ENCODE peak calls at places on chromosomes 13 and 19, in nine cellular contexts. L is fibroblast of lung, E is breast epithelium, F is AG04449, N is hepatocyte, Q is upper lobe of right lung, I is fibroblast of mammary gland, M is foreskin fibroblast, O is endodermal cell. X is an unnamed sample.

GRCh38 chr19:4066176-4066606 is 508 bp downstream of the ZBTB7A start:
- DNase-seq in O (no peak), Q (peak; percentile 84), M (no peak), L (no peak), E (no peak), N (no peak), F (no peak), I (no peak), X (no peak)

GRCh38 chr13:21309542-21310172 is 133.2 kb downstream of the MRPL57 start:
- DNase-seq in O (no peak), E (no peak), Q (no peak), N (no peak), M (no peak), F (no peak), I (no peak), L (no peak), X (no peak)

GRCh38 chr19:13066933-13067831 is 35.5 kb downstream of the LYL1 start:
- DNase-seq in N (peak; percentile 44), M (no peak), F (no peak), I (no peak), O (no peak), E (no peak), L (no peak), Q (no peak), X (no peak)

GRCh38 chr13:42990147-42990990 is 1.7 kb downstream of the EPSTI1 start:
- DNase-seq in I (peak; percentile 56), E (no peak), O (no peak), Q (no peak), N (peak; percentile 30), M (peak; percentile 62), L (peak; percentile 57), F (no peak), X (no peak)

GRCh38 chr19:45130888-45131615 is 29.7 kb downstream of the NKPD1 start:
- DNase-seq in O (no peak), I (no peak), F (no peak), L (no peak), N (peak; percentile 62), Q (no peak), M (peak; percentile 42), E (no peak), X (peak; percentile 30)

GRCh38 chr13:21849323-21849722 is 178.4 kb downstream of the FGF9 start:
- DNase-seq in L (peak; percentile 44), I (peak; percentile 6), N (peak; percentile 64), Q (no peak), O (peak; percentile 52), F (no peak), M (no peak), E (no peak), X (no peak)

GRCh38 chr19:4328243-4328990 is 10.2 kb downstream of the STAP2 start:
- DNase-seq in O (peak; percentile 98), Q (peak; percentile 96), F (peak; percentile 65), M (peak; percentile 94), E (peak; percentile 91), L (peak; percentile 93), I (peak; percentile 93), N (peak; percentile 97), X (peak; percentile 96)

GRCh38 chr13:99600318-99600717 is 99.0 kb downstream of the TM9SF2 start:
- DNase-seq in O (peak; percentile 85), I (no peak), N (no peak), L (no peak), F (no peak), M (no peak), Q (no peak), E (no peak), X (no peak)

GRCh38 chr19:50712833-50713232 is 6.8 kb downstream of the SHANK1 start:
- DNase-seq in E (no peak), O (no peak), F (no peak), Q (no peak), I (no peak), L (no peak), N (no peak), M (no peak), X (no peak)

GRCh38 chr13:67224148-67224846 is 5.8 kb downstream of the PCDH9 start:
- DNase-seq in Q (peak; percentile 81), E (peak; percentile 54), N (peak; percentile 91), F (peak; percentile 37), O (peak; percentile 72), L (peak; percentile 90), M (peak; percentile 92), I (peak; percentile 83), X (peak; percentile 73)

GRCh38 chr13:79918620-79919019 is 422.3 kb downstream of the SPRY2 start:
- DNase-seq in F (no peak), Q (no peak), N (no peak), I (no peak), E (no peak), M (peak; percentile 50), O (no peak), L (no peak), X (no peak)

GRCh38 chr13:30303269-30303668 is 4.1 kb downstream of the KATNAL1 start:
- DNase-seq in E (no peak), O (no peak), N (no peak), F (no peak), L (no peak), I (no peak), Q (no peak), M (peak; percentile 25), X (no peak)

GRCh38 chr13:101773062-101773461 is 320.6 kb downstream of the ITGBL1 start:
- DNase-seq in N (no peak), O (no peak), F (no peak), L (no peak), E (no peak), I (peak; percentile 20), Q (no peak), M (peak; percentile 50), X (no peak)

GRCh38 chr19:56076413-56076998 is 44.6 kb downstream of the ZNF787 start:
- DNase-seq in E (no peak), F (peak; percentile 12), O (peak; percentile 89), L (peak; percentile 64), N (peak; percentile 73), Q (no peak), I (peak; percentile 57), M (peak; percentile 78), X (no peak)

GRCh38 chr13:67285611-67286010 is 55.5 kb upstream of the PCDH9 start:
- DNase-seq in O (no peak), N (no peak), F (no peak), L (no peak), I (no peak), Q (no peak), E (no peak), M (no peak), X (no peak)

GRCh38 chr19:11422163-11423068 is 3.3 kb upstream of the RGL3 start:
- DNase-seq in N (peak; percentile 86), L (peak; percentile 25), Q (peak; percentile 94), O (peak; percentile 98), F (no peak), E (peak; percentile 88), I (peak; percentile 39), M (peak; percentile 70), X (peak; percentile 47)

GRCh38 chr13:76828316-76828741 is 57.9 kb downstream of the KCTD12 start:
- DNase-seq in F (no peak), O (no peak), E (no peak), Q (no peak), N (no peak), L (no peak), I (peak; percentile 58), M (peak; percentile 64), X (no peak)

GRCh38 chr19:49064768-49065611 is at the start of gene NTF4:
- DNase-seq in M (peak; percentile 33), F (no peak), I (no peak), L (no peak), E (peak; percentile 52), N (peak; percentile 83), O (peak; percentile 92), Q (no peak), X (no peak)

GRCh38 chr19:13526552-13526951 is 20.3 kb upstream of the CACNA1A start:
- DNase-seq in O (peak; percentile 89), N (no peak), F (no peak), Q (no peak), L (no peak), M (peak; percentile 24), E (no peak), I (peak; percentile 15), X (no peak)

GRCh38 chr19:1163934-1164683 is 10.0 kb downstream of the SBNO2 start:
- DNase-seq in I (no peak), N (no peak), F (no peak), E (no peak), Q (no peak), L (no peak), M (no peak), O (no peak), X (no peak)

GRCh38 chr19:40433391-40434216 is 7.8 kb upstream of the SERTAD1 start:
- DNase-seq in Q (peak; percentile 96), I (peak; percentile 85), O (peak; percentile 93), F (peak; percentile 34), L (peak; percentile 91), E (peak; percentile 88), M (peak; percentile 97), N (peak; percentile 96), X (peak; percentile 61)

GRCh38 chr13:30153871-30154426 is 153.4 kb downstream of the KATNAL1 start:
- DNase-seq in L (no peak), Q (no peak), I (no peak), E (no peak), N (peak; percentile 43), F (no peak), O (peak; percentile 83), M (peak; percentile 61), X (peak; percentile 50)

GRCh38 chr19:52570005-52570861 is at the start of gene ZNF701:
- DNase-seq in F (peak; percentile 37), O (peak; percentile 99), I (peak; percentile 88), M (peak; percentile 97), Q (peak; percentile 96), L (peak; percentile 92), N (peak; percentile 97), E (peak; percentile 93), X (peak; percentile 95)
- TF ChIP-seq CTCF in F (peak; percentile 23), O (peak; percentile 64), I (no peak), M (no peak), Q (peak; percentile 33), L (no peak), N (no peak), E (peak; percentile 18), X (peak; percentile 42)

GRCh38 chr13:50133277-50133953 is 118.2 kb downstream of the KCNRG start:
- DNase-seq in Q (no peak), N (no peak), O (peak; percentile 74), I (no peak), E (no peak), M (no peak), L (no peak), F (no peak), X (no peak)
- H3K4me3 ChIP-seq in Q (no peak overlapping the region), N (no peak overlapping the region), O (peak overlapping the region; percentile 2), I (no peak overlapping the region), E (no peak overlapping the region), M (no peak overlapping the region), L (no peak overlapping the region), F (no peak overlapping the region), X (no peak overlapping the region)

GRCh38 chr19:36136975-36137686 is 2.7 kb upstream of the CAPNS1 start:
- DNase-seq in M (peak; percentile 87), N (no peak), O (no peak), E (peak; percentile 92), I (peak; percentile 42), F (no peak), Q (peak; percentile 80), L (peak; percentile 63), X (no peak)
- TF ChIP-seq CTCF in M (no peak), N (no peak), O (no peak), E (no peak), I (no peak), F (no peak), Q (no peak), L (no peak), X (no peak)

DNA sequence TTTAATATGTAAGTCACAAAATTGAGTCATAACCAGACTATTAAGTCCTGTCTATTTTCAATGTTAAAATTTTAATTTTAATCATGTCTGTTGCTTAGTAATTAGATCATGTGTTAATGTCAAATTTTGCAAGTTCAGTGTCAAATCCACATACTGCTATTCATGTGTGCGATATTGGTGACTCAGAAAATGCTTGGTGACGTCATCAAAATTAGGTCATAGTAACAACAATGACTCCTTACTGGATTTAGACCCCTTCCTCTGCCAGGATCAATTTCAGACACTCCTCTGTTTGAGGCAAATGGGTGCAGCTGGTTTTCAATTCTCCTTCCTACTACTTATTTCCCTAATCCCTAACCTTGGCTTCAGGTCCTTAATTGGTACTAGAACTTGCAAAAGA is 1394.3 kb upstream of the SLC10A2 start:
- DNase-seq in F (no peak), L (peak; percentile 39), Q (no peak), O (no peak), I (peak; percentile 4), N (no peak), E (no peak), M (peak; percentile 4), X (no peak)
- H3K4me3 ChIP-seq in F (no peak overlapping the region), L (no peak overlapping the region), Q (no peak overlapping the region), O (no peak overlapping the region), I (no peak overlapping the region), N (no peak overlapping the region), E (no peak overlapping the region), M (no peak overlapping the region), X (no peak overlapping the region)

X was measured in dorsolateral prefrontal cortex.